ENCODE peak calls at places on chromosomes 3 and 15, in ten cellular contexts. J is small intestine; I is suprapubic skin; L is tibial nerve; G is ovary; R is stomach; T is body of pancreas; H is adrenal gland; A is prostate gland; K is CD8-positive, alpha-beta T cell. Q is an unnamed sample.

GRCh38 chr3:177657243-177657642 is 460.0 kb upstream of the TBL1XR1 start:
- DNase-seq in G (no peak), T (no peak), A (peak; percentile 53), R (no peak), I (no peak), K (no peak), L (no peak), J (no peak), H (no peak), Q (no peak)

GRCh38 chr15:82414536-82415191 is 15.0 kb upstream of the GOLGA6L9 start:
- DNase-seq in R (no peak), J (no peak), T (no peak), A (no peak), L (no peak), H (no peak), K (no peak), I (no peak), G (no peak), Q (no peak)

GRCh38 chr3:134606033-134607025 is 44.5 kb downstream of the KY start:
- DNase-seq in R (no peak), L (no peak), T (no peak), G (no peak), I (no peak), K (no peak), J (no peak), A (no peak), H (no peak), Q (no peak)

GRCh38 chr15:93362821-93363220 is 273.8 kb upstream of the RGMA start:
- DNase-seq in A (no peak), L (no peak), R (no peak), G (peak; percentile 41), H (no peak), T (no peak), K (no peak), I (no peak), J (no peak), Q (no peak)

GRCh38 chr15:72365844-72366243 is 10.0 kb downstream of the HEXA start:
- DNase-seq in T (no peak), G (no peak), A (no peak), I (no peak), K (no peak), L (no peak), H (no peak), R (no peak), J (peak; percentile 14), Q (no peak)

GRCh38 chr15:73991260-73991659 is 835 bp downstream of the STOML1 start:
- DNase-seq in I (peak; percentile 83), R (no peak), G (peak; percentile 80), A (no peak), J (no peak), L (peak; percentile 64), H (no peak), T (peak; percentile 37), K (no peak), Q (peak; percentile 53)

GRCh38 chr3:132443421-132443820 is 26.1 kb downstream of the DNAJC13 start:
- DNase-seq in I (no peak), R (no peak), J (no peak), K (no peak), L (no peak), G (no peak), T (no peak), H (no peak), A (no peak), Q (no peak)

GRCh38 chr15:43791993-43792760 is at the start of gene SERF2:
- DNase-seq in G (peak; percentile 100), I (peak; percentile 100), K (peak; percentile 99), A (peak; percentile 100), J (peak; percentile 100), H (peak; percentile 100), L (peak; percentile 100), T (peak; percentile 100), R (peak; percentile 100), Q (peak; percentile 100)

GRCh38 chr3:16647668-16648067 is 42.4 kb upstream of the DAZL start:
- DNase-seq in J (no peak), G (no peak), L (no peak), T (no peak), I (no peak), A (no peak), K (no peak), H (no peak), R (no peak), Q (no peak)

GRCh38 chr3:9122732-9123364 is 126.6 kb downstream of the SRGAP3 start:
- DNase-seq in T (no peak), H (no peak), A (no peak), L (no peak), K (no peak), G (no peak), J (no peak), R (no peak), I (no peak), Q (peak; percentile 74)

GRCh38 chr3:40137586-40138295 is 171.8 kb upstream of the EIF1B start:
- DNase-seq in A (no peak), K (no peak), T (no peak), L (no peak), R (no peak), J (no peak), G (no peak), H (no peak), I (no peak), Q (no peak)

GRCh38 chr15:98873441-98874218 is 134.0 kb downstream of the PGPEP1L start:
- DNase-seq in G (no peak), J (no peak), L (no peak), A (no peak), I (no peak), R (no peak), T (no peak), H (no peak), K (no peak), Q (no peak)

GRCh38 chr15:25332306-25332705 is 106.5 kb downstream of the UBE3A start:
- DNase-seq in K (no peak), I (no peak), R (no peak), G (no peak), L (no peak), A (no peak), J (no peak), T (no peak), H (no peak), Q (no peak)

GRCh38 chr15:25331404-25331803 is 107.4 kb downstream of the UBE3A start:
- DNase-seq in T (no peak), H (no peak), R (no peak), A (no peak), J (no peak), I (no peak), K (no peak), L (no peak), G (no peak), Q (no peak)

GRCh38 chr15:25331860-25332259 is 107.0 kb downstream of the UBE3A start:
- DNase-seq in I (no peak), L (no peak), K (no peak), T (no peak), G (no peak), J (peak; percentile 30), R (no peak), A (no peak), H (no peak), Q (no peak)

GRCh38 chr15:25333049-25333448 is 105.8 kb downstream of the UBE3A start:
- DNase-seq in L (no peak), J (no peak), R (no peak), K (no peak), A (no peak), H (no peak), I (no peak), G (no peak), T (no peak), Q (peak; percentile 24)

GRCh38 chr15:25335279-25335678 is 103.5 kb downstream of the UBE3A start:
- DNase-seq in T (no peak), H (no peak), K (no peak), A (no peak), G (no peak), J (no peak), I (no peak), R (no peak), L (no peak), Q (no peak)
- H3K9me3 ChIP-seq in T (no peaks in the 10 kb centered on the region), H (no peaks in the 10 kb centered on the region), K (no peaks in the 10 kb centered on the region), A (no peaks in the 10 kb centered on the region), G (no peaks in the 10 kb centered on the region), J (no peaks in the 10 kb centered on the region), I (no peaks in the 10 kb centered on the region), R (no peaks in the 10 kb centered on the region), L (no peaks in the 10 kb centered on the region), Q (no peaks in the 10 kb centered on the region)

DNA sequence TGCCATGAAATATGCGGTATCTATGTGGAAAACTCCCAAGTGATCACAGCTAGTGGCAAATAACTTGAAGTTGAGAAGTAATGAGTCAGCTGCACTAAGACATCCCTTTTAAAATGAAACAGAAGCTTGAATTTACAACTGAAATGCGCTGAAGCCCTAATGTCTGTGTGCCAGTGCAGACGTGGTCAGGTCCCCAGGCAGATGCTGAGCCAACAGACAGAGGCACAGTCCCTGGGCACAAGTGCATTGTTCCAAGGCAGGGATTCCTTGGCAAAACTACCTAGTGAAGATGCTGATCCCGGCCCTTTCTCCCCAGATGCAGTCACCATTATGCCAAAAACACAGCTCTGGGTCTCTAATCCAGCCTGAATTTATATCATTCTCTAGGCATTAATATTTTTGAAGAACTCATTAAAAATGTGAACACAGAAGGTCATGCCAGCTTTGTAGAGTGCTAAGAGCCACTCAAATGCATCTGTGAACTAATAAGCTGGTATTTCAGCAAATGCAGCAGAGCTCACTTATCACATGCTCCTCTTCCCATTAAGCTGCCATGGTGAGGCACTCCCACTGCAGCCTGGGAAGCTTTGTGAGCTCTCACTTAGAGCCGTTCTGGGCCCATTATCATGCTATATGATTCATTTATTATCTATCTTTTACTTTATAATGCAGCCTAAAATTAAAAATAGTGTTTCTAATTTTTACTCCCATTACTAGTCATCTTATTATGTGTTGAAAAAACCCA is 200.1 kb downstream of the GABRB3 start:
- DNase-seq in G (no peak), A (no peak), J (no peak), H (no peak), T (no peak), L (no peak), K (no peak), I (no peak), R (no peak), Q (no peak)
- H3K36me3 ChIP-seq in G (no peaks in the 10 kb centered on the region), A (no peaks in the 10 kb centered on the region), J (no peaks in the 10 kb centered on the region), H (no peaks in the 10 kb centered on the region), T (no peaks in the 10 kb centered on the region), L (no peaks in the 10 kb centered on the region), K (no peaks in the 10 kb centered on the region), I (no peaks in the 10 kb centered on the region), R (no peaks in the 10 kb centered on the region), Q (no peaks in the 10 kb centered on the region)

GRCh38 chr15:25858952-25859760 is 4.0 kb downstream of the ATP10A start:
- DNase-seq in G (no peak), R (no peak), K (no peak), I (no peak), J (no peak), T (no peak), H (no peak), L (no peak), A (no peak), Q (no peak)
- H3K4me3 ChIP-seq in G (no peak overlapping the region), R (peak overlapping the region; percentile 11), K (peak overlapping the region; percentile 90), I (peak overlapping the region; percentile 79), J (no peak overlapping the region), T (no peak overlapping the region), H (no peak overlapping the region), L (no peak overlapping the region), A (no peak overlapping the region), Q (no peak overlapping the region)

DNA sequence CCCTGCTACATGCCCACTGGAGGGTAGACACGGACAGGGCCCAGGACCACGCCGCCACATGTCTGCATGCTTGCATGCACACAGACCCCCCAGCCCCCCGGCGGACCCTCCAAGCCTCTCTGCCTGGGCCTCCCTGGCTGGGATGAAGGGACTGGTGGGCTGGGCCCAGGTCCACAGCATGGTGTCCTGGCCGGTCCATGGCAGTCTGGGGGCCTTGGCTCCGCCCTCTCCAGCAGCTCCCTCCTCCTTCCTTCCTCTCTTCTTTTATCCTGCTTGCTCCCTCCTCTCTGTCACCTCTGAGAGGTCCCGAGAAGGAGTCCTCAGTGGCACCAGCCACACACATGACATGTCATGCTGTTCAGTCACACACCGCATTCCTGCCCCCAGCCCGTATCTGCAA is 24.5 kb downstream of the DUSP7 start:
- DNase-seq in J (no peak), A (no peak), T (no peak), G (no peak), K (no peak), H (no peak), I (no peak), R (no peak), L (no peak), Q (no peak)
- H3K9me3 ChIP-seq in J (no peaks in the 10 kb centered on the region), A (no peaks in the 10 kb centered on the region), T (no peaks in the 10 kb centered on the region), G (no peaks in the 10 kb centered on the region), K (no peaks in the 10 kb centered on the region), H (no peaks in the 10 kb centered on the region), I (no peaks in the 10 kb centered on the region), R (no peaks in the 10 kb centered on the region), L (no peaks in the 10 kb centered on the region), Q (no peaks in the 10 kb centered on the region)